ENCODE peak calls at places on chromosomes 5 and 9, in six cellular contexts. D is HL-60, X is GM12878, H is GM12891, E is sigmoid colon, U is spleen. P is an unnamed sample.

GRCh38 chr5:65482280-65482726 is 583 bp upstream of the ADAMTS6 start:
- DNase-seq in D (no peak), X (no peak), H (no peak), E (no peak), U (no peak), P (no peak)

GRCh38 chr9:92183449-92183848 is 68.2 kb upstream of the SPTLC1 start:
- DNase-seq in D (no peak), X (no peak), H (no peak), E (no peak), U (no peak), P (no peak)

GRCh38 chr5:62592558-62592957 is 13.9 kb downstream of the LRRC70 start:
- DNase-seq in D (peak), X (no peak), H (no peak), E (no peak), U (no peak), P (no peak)

GRCh38 chr9:132768932-132769894 is 98.9 kb downstream of the GTF3C4 start:
- DNase-seq in D (peak), X (peak), H (peak), E (peak), U (peak), P (no peak)

GRCh38 chr5:119315516-119315949 is 40.3 kb upstream of the TNFAIP8 start:
- DNase-seq in D (peak), X (peak), H (peak), E (no peak), U (peak), P (no peak)

GRCh38 chr9:112864413-112864812 is 26.3 kb downstream of the SLC46A2 start:
- DNase-seq in D (peak), X (no peak), H (no peak), E (no peak), U (no peak), P (no peak)

GRCh38 chr5:107817436-107817835 is 146.7 kb upstream of the EFNA5 start:
- DNase-seq in D (no peak), X (no peak), H (no peak), E (no peak), U (no peak), P (no peak)

GRCh38 chr5:109863752-109864151 is 174.0 kb downstream of the MAN2A1 start:
- DNase-seq in D (no peak), X (no peak), H (no peak), E (no peak), U (no peak), P (no peak)

GRCh38 chr9:126985870-126986498 is 71.4 kb downstream of the RALGPS1 start:
- DNase-seq in D (peak), X (peak), H (peak), E (no peak), U (peak), P (peak)

GRCh38 chr9:35350827-35351549 is 138.9 kb upstream of the RUSC2 start:
- DNase-seq in D (no peak), X (no peak), H (no peak), E (no peak), U (no peak), P (no peak)

GRCh38 chr5:10474521-10475075 is 32.9 kb downstream of the ROPN1L start:
- DNase-seq in D (no peak), X (no peak), H (no peak), E (no peak), U (peak), P (no peak)

GRCh38 chr5:125034331-125034730 is 287.9 kb upstream of the ZNF608 start:
- DNase-seq in D (no peak), X (no peak), H (no peak), E (no peak), U (no peak), P (no peak)

GRCh38 chr5:112555691-112556090 is 136.6 kb upstream of the EPB41L4A start:
- DNase-seq in D (no peak), X (no peak), H (no peak), E (no peak), U (no peak), P (no peak)

GRCh38 chr5:154190652-154191304 is at the start of gene GALNT10:
- DNase-seq in D (peak), X (no peak), H (peak), E (peak), U (peak), P (no peak)

GRCh38 chr5:19917588-19917987 is 70.4 kb downstream of the CDH18 start:
- DNase-seq in D (no peak), X (no peak), H (no peak), E (no peak), U (no peak), P (no peak)

GRCh38 chr9:86751207-86751606 is 196.1 kb downstream of the GAS1 start:
- DNase-seq in D (no peak), X (no peak), H (no peak), E (no peak), U (no peak), P (no peak)

GRCh38 chr9:826500-827280 is 14.8 kb upstream of the DMRT1 start:
- DNase-seq in D (no peak), X (no peak), H (no peak), E (no peak), U (peak), P (no peak)

GRCh38 chr5:127846884-127847283 is 143.7 kb downstream of the CCDC192 start:
- DNase-seq in D (no peak), X (no peak), H (no peak), E (no peak), U (no peak), P (no peak)

GRCh38 chr5:15383469-15383868 is 116.5 kb upstream of the FBXL7 start:
- DNase-seq in D (peak), X (no peak), H (no peak), E (no peak), U (no peak), P (no peak)

GRCh38 chr5:67404261-67405100 is 207.9 kb upstream of the CD180 start:
- DNase-seq in D (no peak), X (no peak), H (no peak), E (no peak), U (no peak), P (no peak)

GRCh38 chr5:139410886-139411835 is 7.3 kb upstream of the SPATA24 start:
- DNase-seq in D (no peak), X (no peak), H (no peak), E (peak), U (no peak), P (no peak)

GRCh38 chr5:92887254-92887653 is 693.8 kb downstream of the NR2F1-AS1 start:
- DNase-seq in D (no peak), X (no peak), H (no peak), E (no peak), U (no peak), P (no peak)

GRCh38 chr5:83048277-83048676 is 28.9 kb downstream of the TMEM167A start:
- DNase-seq in D (no peak), X (no peak), H (no peak), E (no peak), U (no peak), P (no peak)

GRCh38 chr9:8653855-8654254 is 854.3 kb upstream of the DMAC1 start:
- DNase-seq in D (peak), X (no peak), H (no peak), E (no peak), U (no peak), P (no peak)

GRCh38 chr5:4571248-4571950 is 568.7 kb upstream of the ADAMTS16 start:
- DNase-seq in D (no peak), X (no peak), H (no peak), E (no peak), U (no peak), P (no peak)

GRCh38 chr5:96863949-96864649 is 12.2 kb upstream of the ERAP2 start:
- DNase-seq in D (no peak), X (no peak), H (no peak), E (no peak), U (no peak), P (no peak)

GRCh38 chr9:133992780-133993634 is 883 bp upstream of the VAV2 start:
- DNase-seq in D (no peak), X (no peak), H (peak), E (peak), U (peak), P (peak)

GRCh38 chr5:131109540-131110255 is 55.4 kb downstream of the HINT1 start:
- DNase-seq in D (peak), X (peak), H (peak), E (no peak), U (no peak), P (no peak)

GRCh38 chr5:137352095-137352494 is 147.0 kb downstream of the SPOCK1 start:
- DNase-seq in D (no peak), X (no peak), H (no peak), E (no peak), U (no peak), P (no peak)

GRCh38 chr9:96604005-96604320 is 15.7 kb downstream of the CDC14B start:
- DNase-seq in D (no peak), X (no peak), H (no peak), E (peak), U (no peak), P (no peak)

DNA sequence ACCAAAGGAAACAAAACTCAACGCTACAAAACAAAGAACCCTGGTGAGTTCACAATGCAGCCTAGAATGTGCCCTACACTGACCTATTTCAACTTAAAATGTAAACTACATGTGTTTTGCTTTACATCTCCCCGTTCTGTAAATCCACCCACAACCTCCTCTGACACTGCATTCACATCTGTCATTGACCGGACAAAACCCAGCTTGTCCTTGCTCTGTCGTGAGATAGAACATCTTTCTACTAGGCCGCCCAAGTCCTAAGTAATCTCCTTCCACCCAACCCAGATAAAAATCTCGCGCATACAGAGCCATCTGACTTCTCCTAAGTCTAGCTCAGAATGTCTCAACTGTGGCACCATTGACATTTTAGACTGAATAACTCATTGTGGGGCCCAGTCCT is 6.1 kb upstream of the VLDLR start:
- DNase-seq in D (no peak), X (no peak), H (no peak), E (no peak), U (no peak), P (no peak)
- TF ChIP-seq POLR2AphosphoS5 in D (no peak), X (no peak), H (no peak), E (no peak), U (no peak), P (no peak)

GRCh38 chr9:107177857-107178256 is 105.2 kb upstream of the RAD23B start:
- DNase-seq in D (no peak), X (no peak), H (no peak), E (no peak), U (no peak), P (no peak)
- TF ChIP-seq POLR2AphosphoS5 in D (no peak), X (no peak), H (no peak), E (no peak), U (no peak), P (no peak)

GRCh38 chr5:141040093-141040762 is 10.9 kb upstream of the PCDHB1 start:
- DNase-seq in D (no peak), X (no peak), H (no peak), E (no peak), U (no peak), P (no peak)
- TF ChIP-seq POLR2AphosphoS5 in D (no peak), X (no peak), H (no peak), E (no peak), U (no peak), P (no peak)

GRCh38 chr5:178224403-178224802 is 8.2 kb downstream of the PHYKPL start:
- DNase-seq in D (no peak), X (no peak), H (no peak), E (no peak), U (peak), P (no peak)

GRCh38 chr5:178223828-178224335 is 8.7 kb downstream of the PHYKPL start:
- DNase-seq in D (no peak), X (no peak), H (no peak), E (no peak), U (peak), P (no peak)

GRCh38 chr5:178222292-178222691 is 10.3 kb downstream of the PHYKPL start:
- DNase-seq in D (no peak), X (no peak), H (no peak), E (no peak), U (no peak), P (no peak)

GRCh38 chr5:178221857-178222256 is 10.7 kb downstream of the PHYKPL start:
- DNase-seq in D (no peak), X (no peak), H (no peak), E (no peak), U (no peak), P (no peak)

GRCh38 chr5:178223196-178223773 is 9.3 kb downstream of the PHYKPL start:
- DNase-seq in D (no peak), X (no peak), H (no peak), E (no peak), U (no peak), P (no peak)
- TF ChIP-seq POLR2AphosphoS5 in D (peak), X (no peak), H (no peak), E (no peak), U (no peak), P (no peak)

GRCh38 chr9:135480071-135480941 is 724 bp downstream of the PPP1R26 start:
- DNase-seq in D (no peak), X (no peak), H (no peak), E (no peak), U (peak), P (no peak)

GRCh38 chr9:135478191-135478590 is 1.4 kb upstream of the PPP1R26 start:
- DNase-seq in D (no peak), X (no peak), H (no peak), E (no peak), U (no peak), P (no peak)

GRCh38 chr9:135478858-135479468 is 619 bp upstream of the PPP1R26 start:
- DNase-seq in D (no peak), X (no peak), H (no peak), E (peak), U (peak), P (no peak)

GRCh38 chr9:135480942-135481315 is 1.3 kb downstream of the PPP1R26 start:
- DNase-seq in D (no peak), X (no peak), H (no peak), E (no peak), U (no peak), P (no peak)

GRCh38 chr9:135479469-135480052 is at the start of gene PPP1R26:
- DNase-seq in D (no peak), X (no peak), H (no peak), E (no peak), U (no peak), P (no peak)
- TF ChIP-seq POLR2AphosphoS5 in D (no peak), X (no peak), H (no peak), E (no peak), U (no peak), P (no peak)

P was measured in breast epithelium.